ENCODE peak calls at places on chromosomes 11 and 22, in seven cellular contexts. E is right lobe of liver, P is IMR-90, T is heart left ventricle, L is H1, U is ovary, V is suprapubic skin. K is an unnamed sample.
A peak's percentile ranks its signal among the peaks of the same experiment; 100 is the strongest.

GRCh38 chr11:69218946-69219720 is 63.4 kb downstream of the SMIM38 start:
- DNase-seq in E (no peak), P (no peak), T (no peak), L (no peak), U (peak; percentile 1), V (no peak), K (no peak)

GRCh38 chr22:21802056-21802455 is 65.4 kb downstream of the MAPK1 start:
- DNase-seq in E (no peak), P (peak; percentile 34), T (no peak), L (no peak), U (no peak), V (no peak), K (no peak)

GRCh38 chr22:28795932-28796856 is 4.2 kb downstream of the XBP1 start:
- DNase-seq in E (no peak), P (no peak), T (no peak), L (no peak), U (no peak), V (no peak), K (no peak)

GRCh38 chr11:13781153-13781552 is 112.7 kb downstream of the FAR1 start:
- DNase-seq in E (no peak), P (no peak), T (no peak), L (no peak), U (no peak), V (no peak), K (no peak)

GRCh38 chr11:119710417-119710816 is 18.6 kb downstream of the NECTIN1 start:
- DNase-seq in E (no peak), P (no peak), T (no peak), L (no peak), U (no peak), V (no peak), K (no peak)

GRCh38 chr11:20355221-20356219 is 8.0 kb upstream of the HTATIP2 start:
- DNase-seq in E (no peak), P (peak; percentile 58), T (no peak), L (no peak), U (no peak), V (no peak), K (no peak)

GRCh38 chr22:30176431-30176830 is 70.1 kb downstream of the LIF start:
- DNase-seq in E (no peak), P (no peak), T (no peak), L (no peak), U (no peak), V (no peak), K (no peak)

GRCh38 chr22:21686193-21686608 is 20.4 kb downstream of the PPIL2 start:
- DNase-seq in E (no peak), P (no peak), T (no peak), L (no peak), U (no peak), V (no peak), K (no peak)

GRCh38 chr22:46528121-46528610 is 9.3 kb downstream of the CELSR1 start:
- DNase-seq in E (no peak), P (peak; percentile 64), T (no peak), L (no peak), U (no peak), V (no peak), K (no peak)

GRCh38 chr11:74726547-74727182 is 4.6 kb downstream of the CHRDL2 start:
- DNase-seq in E (peak; percentile 80), P (peak; percentile 85), T (peak; percentile 80), L (peak; percentile 47), U (peak; percentile 71), V (peak; percentile 79), K (peak; percentile 48)

GRCh38 chr11:30147293-30147692 is 83.5 kb upstream of the FSHB start:
- DNase-seq in E (no peak), P (no peak), T (no peak), L (no peak), U (no peak), V (no peak), K (no peak)

GRCh38 chr11:70104419-70104818 is 26.3 kb downstream of the ANO1 start:
- DNase-seq in E (no peak), P (no peak), T (peak; percentile 48), L (no peak), U (no peak), V (no peak), K (no peak)

GRCh38 chr11:81174646-81175330 is 1558.9 kb downstream of the FAM181B start:
- DNase-seq in E (no peak), P (no peak), T (no peak), L (no peak), U (no peak), V (no peak), K (no peak)

GRCh38 chr22:28951969-28952521 is 68.7 kb downstream of the ZNRF3 start:
- DNase-seq in E (no peak), P (peak; percentile 39), T (no peak), L (no peak), U (peak; percentile 31), V (no peak), K (no peak)

GRCh38 chr11:94550513-94550912 is 6.8 kb downstream of the FUT4 start:
- DNase-seq in E (no peak), P (no peak), T (no peak), L (no peak), U (no peak), V (no peak), K (no peak)

GRCh38 chr11:102763440-102763839 is 17.0 kb downstream of the MMP10 start:
- DNase-seq in E (no peak), P (peak; percentile 28), T (no peak), L (no peak), U (no peak), V (no peak), K (no peak)

GRCh38 chr22:37075822-37076433 is 24.4 kb downstream of the KCTD17 start:
- DNase-seq in E (no peak), P (no peak), T (no peak), L (no peak), U (no peak), V (no peak), K (no peak)

GRCh38 chr11:59144579-59145345 is 2.1 kb downstream of the FAM111A start:
- DNase-seq in E (peak; percentile 80), P (peak; percentile 78), T (peak; percentile 86), L (peak; percentile 70), U (peak; percentile 78), V (peak; percentile 90), K (peak; percentile 86)
- H3K4me1 ChIP-seq in E (no peaks in the 10 kb centered on the region), P (peaks cover 6% of the 10 kb centered on the region), T (no peaks in the 10 kb centered on the region), L (no peaks in the 10 kb centered on the region), U (peaks cover 6% of the 10 kb centered on the region), V (peaks cover 35% of the 10 kb centered on the region), K (peaks cover 13% of the 10 kb centered on the region)

GRCh38 chr11:125070699-125071254 is 7.7 kb downstream of the SLC37A2 start:
- DNase-seq in E (peak; percentile 87), P (peak; percentile 64), T (no peak), L (no peak), U (no peak), V (peak; percentile 86), K (peak; percentile 58)
- TF ChIP-seq POLR2A in E (no peak), P (no peak), T (no peak), L (no peak), U (no peak), V (no peak), K (no peak)

DNA sequence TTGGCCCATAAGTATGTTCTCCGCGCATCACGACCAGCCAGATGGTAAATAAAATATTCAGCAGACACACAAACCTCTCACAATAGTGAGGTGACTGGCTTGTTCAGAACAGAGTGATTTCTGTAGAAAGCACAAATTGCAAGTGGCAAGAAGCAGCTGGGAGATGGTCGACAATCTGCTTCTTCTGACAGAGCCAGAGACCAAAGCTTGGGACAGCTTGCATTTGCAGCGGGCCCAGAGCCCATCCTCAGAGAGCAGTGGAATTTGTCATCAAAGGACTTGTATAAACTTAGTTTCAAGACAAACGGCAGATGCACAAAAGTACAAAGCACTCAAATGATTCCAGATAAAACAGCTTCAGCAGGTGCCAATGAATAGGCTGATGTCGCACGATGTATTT is 7.6 kb upstream of the GALNT18 start:
- DNase-seq in E (no peak), P (no peak), T (no peak), L (no peak), U (no peak), V (no peak), K (no peak)
- H3K9me3 ChIP-seq in E (no peaks in the 10 kb centered on the region), P (no peaks in the 10 kb centered on the region), T (no peaks in the 10 kb centered on the region), L (peaks cover 4% of the 10 kb centered on the region), U (no peaks in the 10 kb centered on the region), V (no peaks in the 10 kb centered on the region), K (no peaks in the 10 kb centered on the region)

GRCh38 chr11:44575962-44576361 is 10.5 kb downstream of the CD82 start:
- DNase-seq in E (no peak), P (no peak), T (no peak), L (no peak), U (no peak), V (no peak), K (no peak)

GRCh38 chr11:44575288-44575672 is 9.8 kb downstream of the CD82 start:
- DNase-seq in E (peak; percentile 22), P (peak; percentile 90), T (no peak), L (no peak), U (no peak), V (no peak), K (no peak)

GRCh38 chr11:44579172-44579804 is 13.8 kb downstream of the CD82 start:
- DNase-seq in E (no peak), P (no peak), T (no peak), L (no peak), U (no peak), V (no peak), K (no peak)

GRCh38 chr11:44577231-44577834 is 11.9 kb downstream of the CD82 start:
- DNase-seq in E (no peak), P (no peak), T (peak; percentile 19), L (no peak), U (no peak), V (no peak), K (no peak)

DNA sequence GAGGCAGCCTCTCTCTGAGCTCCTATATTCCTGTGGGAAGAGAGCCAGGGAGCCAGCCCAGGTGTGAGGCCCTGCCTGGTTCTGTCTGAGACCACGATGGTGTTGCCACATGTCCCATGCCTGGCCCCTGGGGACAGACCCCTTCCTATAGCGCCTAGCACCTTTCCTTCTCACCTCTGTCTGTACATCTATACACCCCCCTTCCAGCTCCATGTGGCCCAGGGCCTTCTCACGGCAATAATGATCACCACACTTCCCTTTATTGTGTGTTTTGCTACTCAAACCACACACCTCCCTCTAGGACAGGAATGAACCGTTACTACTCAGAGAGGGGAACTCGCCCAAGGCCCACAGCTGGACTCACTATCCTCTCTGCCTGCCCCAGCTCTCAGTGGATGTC is 12.8 kb downstream of the CD82 start:
- DNase-seq in E (no peak), P (no peak), T (peak; percentile 30), L (no peak), U (no peak), V (no peak), K (no peak)
- H3K4me1 ChIP-seq in E (no peaks in the 10 kb centered on the region), P (peaks cover 27% of the 10 kb centered on the region), T (no peaks in the 10 kb centered on the region), L (no peaks in the 10 kb centered on the region), U (peaks cover 1% of the 10 kb centered on the region), V (peaks cover 82% of the 10 kb centered on the region), K (peaks cover 22% of the 10 kb centered on the region)

DNA sequence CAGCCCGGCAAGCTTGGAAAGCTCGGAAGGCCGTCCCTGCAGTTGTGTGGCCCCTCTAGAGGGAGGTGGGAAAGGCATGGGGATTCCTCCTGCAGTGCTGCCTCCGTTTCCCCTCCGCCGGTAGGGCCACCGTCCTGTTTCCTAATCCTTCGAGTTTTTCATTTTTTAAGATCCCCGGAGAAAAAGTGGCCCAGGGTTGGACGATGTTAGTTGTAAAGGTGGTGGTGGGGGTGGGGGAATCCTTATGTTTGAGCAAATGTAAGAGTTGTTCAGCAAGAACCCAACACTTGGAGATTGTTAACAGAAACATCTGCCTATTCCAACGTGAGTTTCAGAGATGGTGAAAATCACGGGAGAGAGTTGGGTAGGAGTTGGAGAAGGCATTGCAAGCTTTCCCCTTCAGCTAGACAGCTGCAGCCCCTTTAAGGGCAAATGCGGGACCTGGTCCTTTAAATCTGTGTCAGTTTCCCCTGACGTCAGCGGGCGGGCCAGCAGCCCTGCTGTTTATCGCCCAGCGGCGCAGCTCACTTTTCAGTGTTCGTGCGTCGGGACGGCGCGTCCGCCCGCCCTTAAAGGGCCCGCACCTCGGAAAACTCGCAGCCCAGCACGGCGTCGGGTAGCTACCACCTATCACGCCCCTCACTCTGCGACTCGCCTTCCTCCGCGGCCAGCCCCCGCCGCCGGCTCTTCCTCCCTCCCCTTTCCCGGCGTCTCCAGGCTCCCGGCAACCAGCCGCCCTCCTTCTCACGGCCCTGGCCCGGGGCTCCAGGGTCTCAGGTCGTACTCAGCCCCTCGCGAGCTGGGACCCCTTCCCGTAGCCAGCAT is at the start of gene SIDT2:
- DNase-seq in E (peak; percentile 98), P (peak; percentile 92), T (peak; percentile 96), L (peak; percentile 86), U (peak; percentile 93), V (peak; percentile 95), K (peak; percentile 96)
- TF ChIP-seq POLR2A in E (peak; percentile 91), P (peak; percentile 83), T (peak; percentile 96), L (peak; percentile 80), U (peak; percentile 94), V (peak; percentile 78), K (peak; percentile 94)